ENCODE peak calls at places on chromosomes 11 and 22, in nine cellular contexts. O is bronchial epithelial cell, Q is nucleus accumbens, G is NCI-H460, I is SW480, A is neural crest cell, E is T-helper 2 cell, Y is neuronal stem cell, V is activated gamma-delta T cell treated with Interleukin-2 at 50 U/mL for 16 hours. D is an unnamed sample.

GRCh38 chr11:68047437-68048290 is 8.8 kb downstream of the TCIRG1 start:
- DNase-seq in Q (no peak), V (no peak), O (peak), I (no peak), Y (no peak), A (no peak), E (no peak), G (no peak), D (no peak)

GRCh38 chr22:21951931-21952465 is 650 bp downstream of the PPM1F start:
- DNase-seq in Y (no peak), G (no peak), Q (peak), I (no peak), V (peak), O (peak), E (no peak), A (peak), D (no peak)

GRCh38 chr11:113142508-113142907 is 171.9 kb upstream of the TTC12 start:
- DNase-seq in Q (no peak), I (no peak), G (no peak), Y (no peak), E (no peak), O (no peak), A (no peak), V (no peak), D (no peak)

GRCh38 chr11:2991477-2992233 is 474 bp downstream of the NAP1L4 start:
- DNase-seq in O (no peak), A (no peak), Y (peak), Q (no peak), G (no peak), V (no peak), I (peak), E (no peak), D (no peak)

GRCh38 chr11:110297726-110298297 is 1.4 kb upstream of the RDX start:
- DNase-seq in Q (no peak), I (peak), A (no peak), G (no peak), V (no peak), E (no peak), O (peak), Y (no peak), D (no peak)

GRCh38 chr11:47257518-47258316 is at the start of gene NR1H3:
- DNase-seq in O (no peak), A (peak), V (no peak), G (no peak), Q (no peak), Y (peak), I (peak), E (no peak), D (no peak)

GRCh38 chr11:57798905-57799559 is 37.4 kb downstream of the CTNND1 start:
- DNase-seq in Q (no peak), V (no peak), I (peak), O (peak), G (no peak), E (no peak), Y (no peak), A (no peak), D (peak)

GRCh38 chr22:47201186-47201995 is 438.9 kb downstream of the TBC1D22A start:
- DNase-seq in Q (no peak), G (no peak), I (no peak), E (no peak), O (no peak), Y (no peak), A (no peak), V (peak), D (no peak)

GRCh38 chr22:46937185-46937584 is 174.7 kb downstream of the TBC1D22A start:
- DNase-seq in G (no peak), A (no peak), Y (no peak), I (peak), V (no peak), O (no peak), E (no peak), Q (no peak), D (no peak)

GRCh38 chr11:102384419-102385052 is 37.5 kb downstream of the BIRC2 start:
- DNase-seq in I (no peak), Q (no peak), O (no peak), Y (no peak), A (no peak), G (no peak), V (no peak), E (no peak), D (no peak)

GRCh38 chr11:12693485-12694181 is 19.4 kb downstream of the TEAD1 start:
- DNase-seq in I (peak), G (peak), Y (no peak), Q (no peak), E (no peak), A (no peak), V (no peak), O (peak), D (no peak)

GRCh38 chr11:48116843-48117242 is 99.8 kb upstream of the OR4B1 start:
- DNase-seq in V (no peak), Q (no peak), A (no peak), Y (no peak), O (no peak), I (peak), G (peak), E (no peak), D (no peak)

GRCh38 chr11:120129570-120129969 is 8.3 kb downstream of the TRIM29 start:
- DNase-seq in V (no peak), E (no peak), Y (no peak), O (no peak), A (no peak), Q (no peak), G (no peak), I (no peak), D (no peak)

GRCh38 chr11:126307706-126308105 is 3.8 kb downstream of the DCPS start:
- DNase-seq in A (peak), O (peak), V (no peak), G (no peak), E (no peak), I (peak), Y (no peak), Q (no peak), D (no peak)

GRCh38 chr11:128865490-128865889 is 1.6 kb downstream of the KCNJ1 start:
- DNase-seq in A (no peak), Y (no peak), O (peak), G (no peak), V (no peak), Q (no peak), I (no peak), E (no peak), D (no peak)

GRCh38 chr11:64204464-64204989 is 2.0 kb upstream of the FERMT3 start:
- DNase-seq in I (peak), V (peak), Y (peak), E (peak), Q (peak), G (peak), O (peak), A (peak), D (peak)

GRCh38 chr22:36327922-36328551 is 59.7 kb downstream of the MYH9 start:
- DNase-seq in O (no peak), E (no peak), I (no peak), Q (no peak), A (no peak), Y (no peak), V (no peak), G (no peak), D (no peak)

GRCh38 chr11:61049854-61050253 is 52.4 kb upstream of the CD5 start:
- DNase-seq in A (no peak), O (no peak), G (no peak), I (no peak), Y (no peak), Q (no peak), V (no peak), E (no peak), D (no peak)

GRCh38 chr11:46342237-46342636 is 5.0 kb upstream of the DGKZ start:
- DNase-seq in I (no peak), O (no peak), E (no peak), A (no peak), Y (no peak), V (no peak), G (no peak), Q (no peak), D (no peak)

GRCh38 chr11:64340671-64341335 is 799 bp downstream of the CCDC88B start:
- DNase-seq in V (peak), A (peak), Q (no peak), E (peak), G (no peak), O (no peak), I (no peak), Y (peak), D (peak)

GRCh38 chr22:32034275-32034674 is 8.8 kb upstream of the SLC5A1 start:
- DNase-seq in G (no peak), I (no peak), V (no peak), Q (peak), A (no peak), O (no peak), Y (no peak), E (no peak), D (no peak)

GRCh38 chr11:130720232-130720787 is 196.0 kb downstream of the SNX19 start:
- DNase-seq in V (no peak), O (peak), E (no peak), I (no peak), G (no peak), Q (no peak), Y (no peak), A (no peak), D (no peak)

GRCh38 chr11:114265084-114265878 is 30.9 kb upstream of the NNMT start:
- DNase-seq in I (no peak), E (no peak), Q (no peak), V (no peak), G (no peak), A (no peak), Y (no peak), O (no peak), D (no peak)

GRCh38 chr11:121328213-121328966 is 35.8 kb downstream of the SC5D start:
- DNase-seq in Y (no peak), I (no peak), Q (no peak), V (peak), O (no peak), G (no peak), A (no peak), E (no peak), D (no peak)

GRCh38 chr11:102120437-102120935 is 10.2 kb downstream of the YAP1 start:
- DNase-seq in O (no peak), I (no peak), Y (no peak), V (no peak), G (no peak), Q (no peak), E (no peak), A (no peak), D (no peak)

GRCh38 chr22:47382164-47382890 is 619.9 kb downstream of the TBC1D22A start:
- DNase-seq in V (no peak), I (no peak), Y (no peak), G (no peak), Q (no peak), A (no peak), E (no peak), O (no peak), D (no peak)

GRCh38 chr22:45481661-45482060 is 21.0 kb upstream of the FBLN1 start:
- DNase-seq in I (no peak), O (no peak), V (no peak), E (no peak), Q (no peak), Y (no peak), A (no peak), G (no peak), D (no peak)

GRCh38 chr11:40425168-40425567 is 1034.3 kb downstream of the LRRC4C start:
- DNase-seq in G (no peak), A (no peak), Y (no peak), I (no peak), V (no peak), O (no peak), Q (no peak), E (no peak), D (no peak)

D was measured in activated B cell treated with CpG ODN at 0.5 μM for 24 hours.